ENCODE peak calls at places on chromosomes 3 and 15, in nine cellular contexts. Q, P, R, Y, W, K, A, U and N are unnamed samples. For H3K9me3, the result is how much of the 10 kb centered on the place peaks cover.

GRCh38 chr3:145628211-145628610 is 532.8 kb downstream of the PLOD2 start:
- DNase-seq in Y (no peak), W (no peak), P (no peak), A (no peak), R (no peak), U (no peak), K (no peak), Q (no peak), N (no peak)

GRCh38 chr3:65130782-65131181 is 443.0 kb upstream of the ADAMTS9 start:
- DNase-seq in Y (no peak), Q (no peak), U (no peak), W (no peak), R (no peak), K (no peak), A (no peak), P (no peak), N (no peak)

GRCh38 chr3:155195558-155195957 is 97.9 kb downstream of the STRIT1 start:
- DNase-seq in P (no peak), K (no peak), U (no peak), R (no peak), Q (no peak), A (no peak), Y (no peak), W (no peak), N (no peak)

GRCh38 chr3:133038731-133039398 is 674 bp downstream of the TMEM108 start:
- DNase-seq in W (peak), K (no peak), R (no peak), Q (peak), P (peak), Y (no peak), U (no peak), A (peak), N (peak)

GRCh38 chr3:66276705-66277274 is 56.0 kb downstream of the SLC25A26 start:
- DNase-seq in Y (peak), P (no peak), A (peak), R (no peak), Q (peak), K (peak), U (no peak), W (peak), N (peak)

GRCh38 chr3:119469378-119470189 is 821 bp downstream of the POGLUT1 start:
- DNase-seq in W (no peak), Y (no peak), U (no peak), R (no peak), K (peak), P (no peak), Q (no peak), A (peak), N (no peak)

GRCh38 chr15:75928680-75929608 is 25.3 kb downstream of the FBXO22 start:
- DNase-seq in U (no peak), Q (peak), P (no peak), W (peak), R (no peak), Y (no peak), K (peak), A (no peak), N (no peak)

GRCh38 chr15:71715914-71716313 is 94.4 kb upstream of the NR2E3 start:
- DNase-seq in W (no peak), Q (no peak), K (no peak), U (no peak), Y (no peak), P (no peak), R (no peak), A (no peak), N (no peak)

GRCh38 chr3:100040446-100040845 is 73.9 kb downstream of the FILIP1L start:
- DNase-seq in K (peak), P (no peak), Q (no peak), R (no peak), Y (no peak), W (no peak), A (peak), U (no peak), N (peak)

GRCh38 chr3:157274644-157275137 is 114.7 kb upstream of the CCNL1 start:
- DNase-seq in Q (no peak), P (no peak), A (no peak), K (no peak), U (no peak), Y (no peak), W (no peak), R (no peak), N (no peak)

GRCh38 chr15:62874933-62875625 is 167.5 kb upstream of the TPM1 start:
- DNase-seq in R (no peak), A (no peak), W (no peak), Y (no peak), P (no peak), U (no peak), K (no peak), Q (no peak), N (peak)

GRCh38 chr3:42591811-42592210 is 1.2 kb downstream of the SS18L2 start:
- DNase-seq in K (no peak), A (no peak), Y (no peak), R (no peak), W (no peak), P (no peak), U (no peak), Q (no peak), N (no peak)

GRCh38 chr3:72347819-72348319 is 500.4 kb downstream of the SHQ1 start:
- DNase-seq in K (no peak), A (peak), R (no peak), U (peak), P (peak), Q (no peak), Y (peak), W (peak), N (peak)

GRCh38 chr3:17557749-17558463 is 184.5 kb downstream of the TBC1D5 start:
- DNase-seq in R (no peak), U (no peak), Q (no peak), Y (no peak), P (no peak), K (no peak), W (no peak), A (no peak), N (no peak)

GRCh38 chr3:170055209-170055608 is 17.4 kb downstream of the GPR160 start:
- DNase-seq in Q (no peak), K (peak), U (no peak), A (no peak), R (no peak), Y (no peak), P (no peak), W (no peak), N (no peak)

GRCh38 chr15:77625376-77625775 is 7.3 kb downstream of the LINGO1 start:
- DNase-seq in A (no peak), W (no peak), R (no peak), K (no peak), U (no peak), Y (no peak), Q (no peak), P (no peak), N (no peak)

GRCh38 chr3:184908859-184909258 is 96.9 kb downstream of the VPS8 start:
- DNase-seq in P (no peak), Y (no peak), Q (no peak), W (no peak), U (no peak), R (no peak), A (no peak), K (no peak), N (no peak)

GRCh38 chr3:178263236-178263916 is 272.9 kb upstream of the KCNMB2 start:
- DNase-seq in U (no peak), P (no peak), A (no peak), R (no peak), Q (no peak), K (no peak), W (no peak), Y (no peak), N (no peak)

GRCh38 chr3:171970301-171970788 is 69.0 kb upstream of the FNDC3B start:
- DNase-seq in Q (peak), W (no peak), A (no peak), Y (no peak), K (peak), P (no peak), U (no peak), R (no peak), N (no peak)

GRCh38 chr3:133570937-133571320 is 2.6 kb upstream of the CDV3 start:
- DNase-seq in W (no peak), Q (no peak), A (no peak), P (no peak), K (peak), Y (no peak), R (no peak), U (no peak), N (no peak)

GRCh38 chr3:173660645-173661299 is 263.2 kb downstream of the NLGN1 start:
- DNase-seq in Y (no peak), K (peak), Q (no peak), R (no peak), P (no peak), W (no peak), U (no peak), A (no peak), N (no peak)

GRCh38 chr3:56819016-56819809 is 17.5 kb upstream of the ARHGEF3 start:
- DNase-seq in A (no peak), Q (no peak), U (no peak), R (no peak), K (no peak), W (no peak), Y (no peak), P (no peak), N (no peak)

GRCh38 chr3:160667452-160667851 is 9.5 kb upstream of the ARL14 start:
- DNase-seq in Y (no peak), K (peak), A (no peak), U (no peak), W (peak), R (no peak), P (no peak), Q (no peak), N (no peak)

GRCh38 chr3:58058654-58059263 is 50.5 kb downstream of the FLNB start:
- DNase-seq in K (peak), A (no peak), W (no peak), U (peak), P (no peak), Y (no peak), Q (no peak), R (no peak), N (no peak)

GRCh38 chr3:42498034-42498433 is 4.4 kb upstream of the VIPR1 start:
- DNase-seq in U (peak), Y (no peak), Q (no peak), A (no peak), P (no peak), K (no peak), W (peak), R (no peak), N (peak)

GRCh38 chr3:157572559-157573270 is 69.5 kb upstream of the VEPH1 start:
- DNase-seq in U (no peak), W (no peak), R (peak), Y (no peak), K (peak), P (no peak), A (no peak), Q (peak), N (no peak)

GRCh38 chr15:74307827-74308642 is 59.4 kb downstream of the CYP11A1 start:
- DNase-seq in R (no peak), A (peak), U (no peak), Y (no peak), Q (peak), P (no peak), K (peak), W (peak), N (peak)

GRCh38 chr15:34056921-34057320 is 17.9 kb upstream of the AVEN start:
- DNase-seq in Q (no peak), K (no peak), Y (no peak), P (no peak), R (no peak), U (no peak), W (no peak), A (no peak), N (no peak)

GRCh38 chr3:58585994-58586393 is 8.8 kb upstream of the FAM107A start:
- DNase-seq in W (no peak), A (no peak), R (no peak), Y (no peak), U (no peak), Q (no peak), K (no peak), P (no peak), N (no peak)

GRCh38 chr15:101206173-101206572 is 45.7 kb downstream of the CHSY1 start:
- DNase-seq in W (no peak), Q (no peak), P (no peak), K (peak), Y (no peak), A (no peak), U (no peak), R (no peak), N (no peak)

GRCh38 chr3:120470870-120471269 is 20.1 kb upstream of the FSTL1 start:
- DNase-seq in Y (no peak), A (peak), P (no peak), W (no peak), Q (no peak), K (no peak), U (no peak), R (no peak), N (peak)

GRCh38 chr15:99732711-99733267 is 448 bp downstream of the LYSMD4 start:
- DNase-seq in A (peak), U (peak), W (peak), R (no peak), P (no peak), K (no peak), Y (no peak), Q (peak), N (peak)

DNA sequence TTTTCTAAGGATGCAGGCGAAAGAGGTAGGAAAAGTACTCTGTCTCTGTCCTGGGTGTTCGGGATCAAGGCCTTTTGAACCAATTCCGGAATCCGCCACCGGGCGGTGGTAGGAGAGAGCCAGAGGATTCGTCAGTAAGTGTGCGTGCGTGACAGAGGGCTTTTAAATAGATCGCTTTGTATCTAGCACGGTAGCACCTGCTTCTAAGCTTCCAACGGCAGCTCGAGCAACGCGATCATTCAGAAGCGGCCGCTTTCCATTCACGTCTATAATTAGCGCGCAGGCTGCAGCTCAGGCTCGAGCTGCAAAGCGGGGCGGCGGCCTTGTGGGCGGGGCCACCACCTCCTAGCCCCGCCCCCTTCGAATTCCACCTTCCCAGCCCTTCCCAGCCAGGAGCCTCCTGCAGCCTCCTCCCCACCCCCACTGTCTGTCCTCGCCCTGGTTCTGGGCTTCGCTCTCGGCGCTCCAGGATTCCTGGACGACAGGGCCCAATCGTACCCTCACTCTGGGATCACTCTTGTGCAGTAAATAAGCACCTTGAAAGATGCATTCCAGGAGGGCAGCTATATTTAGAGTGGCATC is 224.3 kb upstream of the TPRG1 start:
- DNase-seq in Y (peak), U (peak), Q (peak), R (peak), P (peak), W (peak), K (peak), A (peak), N (peak)
- TF ChIP-seq POLR2A in Y (no peak), U (peak), Q (no peak), R (no peak), P (peak), W (no peak), K (no peak), A (no peak), N (peak)

GRCh38 chr3:149831321-149831720 is 18.3 kb downstream of the RNF13 start:
- DNase-seq in K (no peak), Q (no peak), R (no peak), A (no peak), U (no peak), P (no peak), W (no peak), Y (no peak), N (no peak)
- H3K9me3 ChIP-seq in K (under half), Q (under half), R (under half), A (under half), U (under half), P (under half), W (under half), Y (under half), N (under half)

GRCh38 chr3:15326673-15327072 is 5.7 kb downstream of the SH3BP5 start:
- DNase-seq in U (no peak), A (no peak), P (no peak), K (no peak), Q (no peak), Y (no peak), W (no peak), R (no peak), N (no peak)

GRCh38 chr3:15325228-15325627 is 7.2 kb downstream of the SH3BP5 start:
- DNase-seq in Q (no peak), K (peak), P (no peak), Y (no peak), A (no peak), U (peak), W (no peak), R (no peak), N (no peak)

GRCh38 chr3:15324335-15324734 is 8.1 kb downstream of the SH3BP5 start:
- DNase-seq in Q (no peak), A (peak), U (no peak), Y (no peak), R (no peak), P (peak), K (no peak), W (peak), N (peak)

GRCh38 chr3:15327941-15328340 is 4.4 kb downstream of the SH3BP5 start:
- DNase-seq in R (no peak), A (peak), W (no peak), K (peak), P (no peak), U (peak), Q (no peak), Y (peak), N (no peak)

DNA sequence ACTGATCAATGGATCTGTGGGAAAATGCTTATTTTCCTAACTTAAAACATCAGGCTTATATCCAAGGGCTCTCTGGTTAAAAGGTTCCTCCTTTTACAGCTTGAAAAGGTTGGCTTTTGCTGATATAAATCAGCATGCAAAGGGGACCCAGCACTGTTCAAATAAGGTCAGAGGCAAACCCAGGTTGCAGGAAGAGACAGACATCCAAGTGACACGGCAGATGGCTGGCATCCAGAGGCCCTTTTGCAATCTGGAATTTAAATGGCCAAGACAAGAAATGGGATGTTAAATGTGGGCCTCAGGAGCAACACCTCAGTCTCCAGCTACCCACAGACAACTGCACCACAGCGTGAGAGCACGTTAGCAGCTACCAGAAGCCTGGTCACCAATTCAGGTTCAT is 6.3 kb downstream of the SH3BP5 start:
- DNase-seq in A (no peak), W (no peak), K (no peak), P (peak), R (no peak), U (no peak), Q (no peak), Y (no peak), N (no peak)
- TF ChIP-seq POLR2A in A (no peak), W (no peak), K (no peak), P (no peak), R (no peak), U (no peak), Q (no peak), Y (no peak), N (no peak)

DNA sequence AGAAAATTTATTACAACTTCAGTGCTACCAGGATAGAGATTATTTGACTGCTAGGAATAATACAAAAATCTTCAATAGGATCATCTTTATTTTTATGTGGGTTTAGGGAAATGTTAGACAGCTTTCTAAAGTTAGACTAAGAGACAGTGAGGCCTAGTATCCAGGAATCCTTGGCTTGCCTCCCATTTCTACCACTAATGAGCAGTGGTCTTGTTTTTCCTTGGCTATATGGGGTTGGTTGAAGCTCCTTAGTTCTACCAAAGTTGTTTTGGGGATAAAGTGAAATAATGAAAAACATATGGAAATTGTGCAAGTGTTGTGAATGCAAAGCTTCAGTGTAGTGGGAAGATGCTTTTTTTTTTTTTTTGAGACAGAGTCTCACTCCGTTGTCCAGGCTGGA is 16.8 kb downstream of the AP4E1 start:
- DNase-seq in P (no peak), Q (no peak), Y (no peak), U (no peak), W (no peak), A (no peak), R (no peak), K (no peak), N (no peak)
- H3K9me3 ChIP-seq in P (under half), Q (under half), Y (under half), U (under half), W (under half), A (under half), R (under half), K (under half), N (under half)

GRCh38 chr3:67656614-67657013 is 2.2 kb upstream of the SUCLG2 start:
- DNase-seq in Y (no peak), Q (no peak), U (no peak), K (no peak), A (no peak), P (no peak), W (no peak), R (no peak), N (no peak)

GRCh38 chr3:67657192-67657591 is 2.8 kb upstream of the SUCLG2 start:
- DNase-seq in W (no peak), K (no peak), U (no peak), Y (no peak), R (no peak), P (no peak), A (no peak), Q (no peak), N (no peak)

GRCh38 chr3:67654832-67655152 is 380 bp upstream of the SUCLG2 start:
- DNase-seq in R (no peak), Q (no peak), A (no peak), P (no peak), U (no peak), K (no peak), W (no peak), Y (no peak), N (no peak)

GRCh38 chr3:67654099-67654831 is at the start of gene SUCLG2:
- DNase-seq in R (peak), U (peak), P (peak), A (peak), K (peak), Y (peak), Q (peak), W (peak), N (peak)

GRCh38 chr3:67655364-67656121 is 1.1 kb upstream of the SUCLG2 start:
- DNase-seq in K (no peak), U (peak), W (peak), Y (peak), P (peak), Q (no peak), A (peak), R (no peak), N (no peak)
- TF ChIP-seq POLR2A in K (no peak), U (no peak), W (no peak), Y (no peak), P (no peak), Q (no peak), A (no peak), R (no peak), N (no peak)

DNA sequence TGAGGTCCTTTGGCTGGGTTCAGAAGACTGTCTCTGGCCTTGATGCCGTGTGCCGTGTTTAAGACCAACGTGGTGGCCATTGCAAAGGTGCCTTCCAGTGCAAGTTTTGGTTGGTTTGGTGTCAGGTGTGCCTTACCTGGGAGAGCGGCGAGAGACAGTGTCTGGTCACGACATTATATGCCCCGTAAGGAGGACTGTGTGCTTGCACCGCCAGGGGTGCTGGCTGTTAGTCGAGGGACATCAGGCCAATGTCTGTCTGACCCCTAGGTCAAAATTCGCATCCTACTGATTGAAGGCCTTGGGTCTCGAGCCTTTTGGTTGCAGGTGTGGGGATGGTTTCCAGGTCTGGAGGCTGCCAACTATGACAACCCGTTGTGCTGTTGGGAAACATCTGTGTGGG is 111.9 kb downstream of the SNRPN start:
- DNase-seq in R (no peak), K (no peak), Q (no peak), P (peak), U (no peak), Y (no peak), A (peak), W (no peak), N (peak)
- H3K9me3 ChIP-seq in R (half or more), K (half or more), Q (under half), P (under half), U (half or more), Y (half or more), A (half or more), W (half or more), N (half or more)